ENCODE peak calls at places on chromosome X, in ten cellular contexts. F, A, R, Y, U, E, Q, P, N and G are unnamed samples.

GRCh38 chrX:119155416-119156035 is 27.9 kb upstream of the KIAA1210 start:
- DNase-seq in P (no peak), Y (no peak), F (peak), R (peak), Q (no peak), N (no peak), U (no peak), A (peak), E (no peak), G (no peak)

GRCh38 chrX:22310779-22311178 is 38.1 kb downstream of the CBLL2 start:
- DNase-seq in P (no peak), E (no peak), R (peak), A (no peak), U (no peak), N (no peak), F (no peak), Q (no peak), Y (no peak), G (no peak)

GRCh38 chrX:145716226-145716625 is 101.4 kb upstream of the SLITRK2 start:
- DNase-seq in U (no peak), A (no peak), E (no peak), R (no peak), Y (no peak), N (no peak), F (no peak), Q (no peak), P (no peak), G (no peak)

GRCh38 chrX:46978341-46979291 is 66.4 kb downstream of the JADE3 start:
- DNase-seq in A (peak), F (peak), N (peak), Q (peak), P (peak), E (peak), Y (peak), U (peak), R (peak), G (peak)

GRCh38 chrX:107565916-107566602 is 62.3 kb upstream of the PRPS1 start:
- DNase-seq in P (peak), N (no peak), Y (no peak), R (peak), Q (no peak), F (no peak), A (peak), E (no peak), U (peak), G (no peak)

GRCh38 chrX:145751943-145752342 is 65.7 kb upstream of the SLITRK2 start:
- DNase-seq in A (peak), E (no peak), U (no peak), F (no peak), Y (no peak), N (no peak), R (peak), P (no peak), Q (no peak), G (no peak)

GRCh38 chrX:84186603-84187358 is 1.2 kb downstream of the RPS6KA6 start:
- DNase-seq in R (no peak), P (no peak), Y (no peak), E (no peak), F (peak), N (no peak), Q (peak), U (no peak), A (no peak), G (no peak)

GRCh38 chrX:68929332-68930150 is 100.7 kb downstream of the EFNB1 start:
- DNase-seq in F (no peak), U (no peak), P (no peak), R (peak), Q (no peak), A (peak), E (peak), Y (no peak), N (peak), G (no peak)

GRCh38 chrX:66200855-66201795 is 37.1 kb downstream of the HEPH start:
- DNase-seq in Y (no peak), F (peak), P (no peak), R (peak), E (no peak), A (peak), Q (no peak), U (no peak), N (no peak), G (no peak)

GRCh38 chrX:45134303-45134702 is 66.4 kb downstream of the DIPK2B start:
- DNase-seq in A (no peak), Y (peak), E (no peak), R (no peak), U (no peak), N (no peak), P (no peak), Q (no peak), F (no peak), G (no peak)

GRCh38 chrX:109733658-109734022 is 583 bp upstream of the ACSL4 start:
- DNase-seq in N (no peak), U (no peak), Y (no peak), P (no peak), Q (no peak), A (no peak), F (no peak), E (no peak), R (no peak), G (no peak)

GRCh38 chrX:131199086-131199485 is 90.0 kb downstream of the IGSF1 start:
- DNase-seq in A (no peak), R (no peak), E (no peak), P (no peak), U (no peak), Y (no peak), F (no peak), N (no peak), Q (no peak), G (no peak)

GRCh38 chrX:68941385-68941952 is 112.6 kb downstream of the EFNB1 start:
- DNase-seq in Y (no peak), R (peak), A (no peak), F (peak), N (peak), P (no peak), Q (no peak), U (no peak), E (no peak), G (no peak)

GRCh38 chrX:67619253-67619652 is 75.4 kb downstream of the AR start:
- DNase-seq in Q (no peak), U (no peak), F (no peak), R (peak), A (peak), P (no peak), N (no peak), E (no peak), Y (no peak), G (no peak)

GRCh38 chrX:43881410-43882293 is 598 bp downstream of the MAOB start:
- DNase-seq in A (peak), Y (no peak), Q (peak), F (peak), N (no peak), E (peak), U (no peak), R (no peak), P (no peak), G (no peak)
- H3K4me3 ChIP-seq in A (no peak), Y (peak), Q (peak), F (peak), N (peak), E (peak), U (peak), R (no peak), P (peak), G (no peak)

GRCh38 chrX:153688900-153689590 is 1.3 kb downstream of the SLC6A8 start:
- DNase-seq in U (no peak), A (peak), P (no peak), N (no peak), F (no peak), E (peak), R (peak), Y (peak), Q (no peak), G (no peak)
- H3K4me3 ChIP-seq in U (peak), A (peak), P (peak), N (no peak), F (peak), E (peak), R (peak), Y (peak), Q (peak), G (no peak)

GRCh38 chrX:87517571-87518141 is at the start of gene KLHL4:
- DNase-seq in N (no peak), P (peak), E (no peak), Q (no peak), R (peak), Y (peak), F (no peak), U (peak), A (no peak), G (no peak)
- H3K4me3 ChIP-seq in N (no peak), P (peak), E (peak), Q (no peak), R (peak), Y (peak), F (no peak), U (no peak), A (no peak), G (no peak)

GRCh38 chrX:318739-319578 is at the start of gene GTPBP6:
- DNase-seq in A (peak), P (peak), N (peak), E (peak), Q (peak), F (peak), U (peak), R (peak), Y (peak), G (peak)

GRCh38 chrX:317424-318067 is 1.1 kb downstream of the GTPBP6 start:
- DNase-seq in A (no peak), R (no peak), Q (no peak), N (no peak), P (no peak), Y (no peak), U (no peak), F (no peak), E (no peak), G (no peak)

GRCh38 chrX:314781-315595 is 3.6 kb downstream of the GTPBP6 start:
- DNase-seq in F (no peak), E (peak), P (no peak), N (peak), Y (no peak), U (no peak), R (no peak), Q (no peak), A (no peak), G (no peak)

GRCh38 chrX:318068-318738 is 393 bp downstream of the GTPBP6 start:
- DNase-seq in R (peak), U (peak), N (peak), P (peak), F (peak), Q (peak), E (peak), A (peak), Y (peak), G (peak)

GRCh38 chrX:316351-317325 is 2.0 kb downstream of the GTPBP6 start:
- DNase-seq in N (peak), P (no peak), Y (peak), R (no peak), F (no peak), E (no peak), A (no peak), U (no peak), Q (no peak), G (no peak)
- H3K4me3 ChIP-seq in N (no peak), P (no peak), Y (no peak), R (no peak), F (no peak), E (no peak), A (no peak), U (no peak), Q (no peak), G (no peak)

GRCh38 chrX:1248381-1249061 is 20.1 kb upstream of the CSF2RA start:
- DNase-seq in N (peak), Y (no peak), P (peak), Q (no peak), U (peak), R (no peak), F (no peak), A (no peak), E (no peak), G (no peak)
- H3K4me3 ChIP-seq in N (no peak), Y (peak), P (peak), Q (no peak), U (peak), R (no peak), F (no peak), A (no peak), E (no peak), G (no peak)

GRCh38 chrX:40778861-40779575 is 43.7 kb upstream of the MED14 start:
- DNase-seq in P (no peak), Q (no peak), F (no peak), R (peak), E (no peak), A (peak), N (no peak), Y (no peak), U (no peak), G (no peak)

GRCh38 chrX:40784516-40785151 is 49.3 kb upstream of the MED14 start:
- DNase-seq in E (no peak), Y (no peak), U (no peak), R (no peak), Q (no peak), F (no peak), N (no peak), P (no peak), A (no peak), G (no peak)

GRCh38 chrX:40780123-40780522 is 44.8 kb upstream of the MED14 start:
- DNase-seq in E (no peak), A (no peak), N (no peak), P (no peak), F (no peak), R (no peak), Y (no peak), U (no peak), Q (no peak), G (no peak)
- H3K4me3 ChIP-seq in E (no peak), A (no peak), N (no peak), P (no peak), F (no peak), R (no peak), Y (no peak), U (no peak), Q (no peak), G (no peak)